ENCODE peak calls at places on chromosomes 3 and 15, in eight cellular contexts. R is upper lobe of right lung, F is neuronal stem cell, K is kidney epithelial cell, A is NT2/D1, Z is prostate gland, T is Peyer's patch, W is heart left ventricle. B is an unnamed sample. For H3K27me3, the result is how much of the 10 kb centered on the place peaks cover.

GRCh38 chr15:98734472-98735284 is 86.3 kb downstream of the IGF1R start:
- DNase-seq in A (no peak), T (no peak), F (no peak), W (no peak), R (no peak), K (peak), Z (no peak), B (peak)

GRCh38 chr3:15845475-15845874 is 47.7 kb upstream of the ANKRD28 start:
- DNase-seq in R (no peak), Z (no peak), K (no peak), T (no peak), F (no peak), W (no peak), A (no peak), B (no peak)

GRCh38 chr3:116785226-116785625 is 75.6 kb downstream of the TUSC7 start:
- DNase-seq in A (no peak), W (no peak), K (no peak), Z (no peak), T (no peak), F (no peak), R (no peak), B (no peak)

GRCh38 chr15:25695875-25696760 is 167.0 kb downstream of the ATP10A start:
- DNase-seq in R (peak), T (peak), K (no peak), A (no peak), Z (no peak), F (no peak), W (no peak), B (no peak)

GRCh38 chr15:85329561-85330421 is 50.6 kb upstream of the AKAP13 start:
- DNase-seq in A (no peak), R (no peak), W (no peak), Z (no peak), F (no peak), K (no peak), T (peak), B (no peak)

GRCh38 chr3:76756578-76756977 is 283.3 kb upstream of the ROBO2 start:
- DNase-seq in K (no peak), T (peak), R (no peak), W (no peak), F (no peak), A (no peak), Z (no peak), B (no peak)

GRCh38 chr3:77042892-77043291 is 3.0 kb downstream of the ROBO2 start:
- DNase-seq in F (no peak), K (no peak), Z (no peak), R (no peak), W (no peak), T (no peak), A (no peak), B (no peak)

GRCh38 chr3:79115458-79115857 is 652.3 kb downstream of the ROBO1 start:
- DNase-seq in K (no peak), W (no peak), A (no peak), R (no peak), T (no peak), F (no peak), Z (no peak), B (no peak)

GRCh38 chr3:125107861-125108567 is 52.2 kb upstream of the HEG1 start:
- DNase-seq in R (no peak), A (no peak), F (no peak), T (no peak), Z (no peak), W (no peak), K (peak), B (peak)

GRCh38 chr3:119257654-119258410 is 17.2 kb upstream of the B4GALT4 start:
- DNase-seq in T (no peak), F (no peak), A (no peak), W (no peak), Z (peak), K (no peak), R (no peak), B (peak)

GRCh38 chr3:52176951-52177700 is 20.8 kb upstream of the ALAS1 start:
- DNase-seq in A (no peak), F (no peak), Z (no peak), R (peak), W (no peak), K (no peak), T (no peak), B (peak)

GRCh38 chr3:52174896-52175295 is 20.7 kb upstream of the POC1A start:
- DNase-seq in R (no peak), T (no peak), W (no peak), K (no peak), A (no peak), F (no peak), Z (no peak), B (peak)

GRCh38 chr3:52177701-52178042 is 20.3 kb upstream of the ALAS1 start:
- DNase-seq in K (no peak), A (no peak), R (no peak), F (no peak), W (no peak), T (no peak), Z (no peak), B (no peak)

GRCh38 chr3:52176188-52176752 is 21.7 kb upstream of the ALAS1 start:
- DNase-seq in K (no peak), Z (no peak), A (no peak), W (no peak), F (no peak), R (peak), T (no peak), B (no peak)

DNA sequence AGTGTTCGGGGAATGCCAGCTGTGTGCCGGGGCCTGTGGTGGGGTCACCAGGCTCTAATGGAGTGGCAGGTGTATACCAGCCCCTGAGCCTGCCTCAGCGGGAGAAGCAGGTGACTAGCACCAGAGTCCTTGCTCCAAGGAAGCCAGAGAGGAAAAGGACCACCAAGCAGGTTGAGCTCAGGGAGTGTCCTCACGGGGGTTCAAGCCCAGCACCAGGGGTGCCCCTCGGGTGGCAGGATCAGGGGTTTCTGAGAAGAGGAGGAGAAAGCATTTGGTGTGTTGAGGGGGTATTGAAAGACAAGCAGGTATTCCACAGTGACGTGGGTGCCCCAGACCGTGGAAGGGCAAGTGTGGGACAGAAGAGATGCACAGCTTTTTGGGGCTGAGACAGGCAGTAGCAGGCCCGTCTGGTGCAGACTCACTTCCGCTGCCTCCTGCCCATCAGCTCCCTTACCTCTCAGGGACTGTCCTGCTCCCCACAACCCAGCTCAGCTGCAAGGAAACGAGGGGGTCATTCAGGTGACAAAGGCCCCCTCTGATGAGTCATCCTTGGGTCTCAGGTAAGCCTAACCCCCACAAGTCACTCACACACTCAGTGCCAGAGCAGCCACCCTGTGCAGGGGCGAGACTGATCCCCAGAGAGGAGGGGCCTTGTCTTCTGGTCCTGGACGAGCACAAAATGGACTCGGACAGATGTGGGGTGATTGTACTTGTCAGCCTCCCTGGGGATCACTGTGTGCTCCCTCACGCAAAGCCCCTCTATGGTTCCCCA is 21.4 kb upstream of the POC1A start:
- DNase-seq in R (no peak), Z (no peak), K (no peak), A (no peak), F (no peak), T (no peak), W (no peak), B (no peak)
- H3K4me3 ChIP-seq in R (no peak), Z (no peak), K (no peak), A (no peak), F (no peak), T (no peak), W (no peak), B (no peak)

GRCh38 chr3:43735618-43736017 is 44.9 kb downstream of the ABHD5 start:
- DNase-seq in A (no peak), T (no peak), K (no peak), Z (no peak), F (no peak), W (no peak), R (no peak), B (no peak)
- H3K27me3 ChIP-seq in A (under half), T (under half), K (under half), Z (under half), F (under half), W (under half), R (under half), B (under half)

GRCh38 chr3:5128861-5129260 is 6.8 kb downstream of the ARL8B start:
- DNase-seq in W (no peak), R (no peak), A (no peak), F (no peak), T (no peak), K (no peak), Z (no peak), B (no peak)

GRCh38 chr3:5123937-5124336 is 1.8 kb downstream of the ARL8B start:
- DNase-seq in Z (no peak), T (no peak), F (no peak), A (no peak), R (no peak), K (no peak), W (no peak), B (no peak)

GRCh38 chr3:5122741-5123706 is 932 bp downstream of the ARL8B start:
- DNase-seq in Z (peak), R (peak), K (peak), T (peak), W (no peak), F (peak), A (peak), B (peak)

GRCh38 chr3:5122030-5122740 is at the start of gene ARL8B:
- DNase-seq in W (peak), T (peak), K (peak), Z (peak), A (peak), F (peak), R (peak), B (peak)

GRCh38 chr3:5126586-5126985 is 4.5 kb downstream of the ARL8B start:
- DNase-seq in R (no peak), A (no peak), W (no peak), K (no peak), F (no peak), T (no peak), Z (no peak), B (peak)
- H3K4me3 ChIP-seq in R (peak), A (no peak), W (no peak), K (no peak), F (no peak), T (no peak), Z (no peak), B (no peak)

DNA sequence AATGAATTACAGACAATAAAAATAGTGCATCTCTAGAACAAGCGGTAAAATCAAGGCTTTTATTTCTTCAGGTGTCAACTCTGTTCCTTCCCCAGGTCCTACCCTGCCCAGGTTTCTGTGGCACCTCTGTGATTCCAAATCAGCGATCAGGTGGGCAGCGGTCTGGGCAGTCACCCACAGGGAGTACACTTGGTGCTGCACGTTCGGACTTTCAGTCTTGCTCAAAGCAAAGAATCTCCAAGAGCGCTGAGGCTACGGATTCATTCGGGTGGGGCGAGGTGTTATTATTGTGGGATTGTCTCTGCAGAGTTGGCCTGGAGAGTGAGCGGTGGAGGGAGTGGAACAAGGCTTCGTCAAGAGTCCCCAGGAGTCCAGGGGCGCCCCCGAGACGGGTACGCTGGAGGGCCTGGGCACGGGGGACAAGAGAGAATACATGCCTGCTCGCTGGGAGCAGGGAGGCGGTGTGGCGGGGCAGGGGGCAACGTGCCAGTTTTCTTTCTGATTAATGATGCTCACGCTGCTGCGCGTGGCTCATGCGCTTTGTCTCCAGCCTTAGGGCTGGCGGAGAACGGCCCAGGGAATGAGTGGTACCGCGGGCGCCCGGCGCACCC is 580 bp upstream of the ARPP21 start:
- DNase-seq in W (no peak), T (no peak), K (no peak), A (no peak), Z (no peak), F (no peak), R (no peak), B (no peak)
- H3K27me3 ChIP-seq in W (under half), T (under half), K (under half), A (under half), Z (under half), F (under half), R (under half), B (under half)

GRCh38 chr3:141050913-141051632 is at the start of gene SPSB4:
- DNase-seq in T (no peak), R (no peak), K (no peak), Z (no peak), A (peak), W (peak), F (peak), B (peak)
- H3K4me3 ChIP-seq in T (peak), R (peak), K (peak), Z (peak), A (peak), W (peak), F (peak), B (peak)

GRCh38 chr15:97525809-97526208 is 434.7 kb upstream of the ARRDC4 start:
- DNase-seq in F (no peak), W (no peak), T (no peak), A (no peak), K (no peak), Z (no peak), R (no peak), B (peak)

GRCh38 chr15:97521390-97521789 is 439.1 kb upstream of the ARRDC4 start:
- DNase-seq in F (no peak), Z (no peak), T (no peak), R (no peak), A (no peak), K (no peak), W (no peak), B (no peak)

GRCh38 chr15:97522362-97522761 is 438.1 kb upstream of the ARRDC4 start:
- DNase-seq in R (no peak), F (no peak), K (no peak), A (no peak), T (no peak), Z (no peak), W (peak), B (no peak)

GRCh38 chr15:97520689-97521088 is 439.8 kb upstream of the ARRDC4 start:
- DNase-seq in W (no peak), F (no peak), Z (no peak), K (no peak), T (no peak), A (no peak), R (no peak), B (no peak)

GRCh38 chr15:97521894-97522293 is 438.6 kb upstream of the ARRDC4 start:
- DNase-seq in R (no peak), T (no peak), A (no peak), Z (no peak), F (peak), K (no peak), W (peak), B (no peak)
- H3K27me3 ChIP-seq in R (under half), T (under half), A (under half), Z (under half), F (under half), K (under half), W (under half), B (under half)